ENCODE peak calls at places on chromosomes 5 and 9, in six cellular contexts. V, Q, S, F, T and E are unnamed samples.

GRCh38 chr5:87081511-87082372 is 185.9 kb upstream of the RASA1 start:
- DNase-seq in T (no peak), V (peak; percentile 77), Q (no peak), S (no peak), F (peak; percentile 93), E (peak; percentile 47)

GRCh38 chr5:176724472-176724871 is 77.2 kb downstream of the TSPAN17 start:
- DNase-seq in T (no peak), F (no peak), V (no peak), Q (no peak), S (no peak), E (no peak)

GRCh38 chr5:62720036-62720441 is 141.4 kb downstream of the LRRC70 start:
- DNase-seq in V (peak; percentile 24), Q (peak; percentile 8), S (no peak), F (peak; percentile 17), T (no peak), E (peak; percentile 37)

GRCh38 chr5:102701748-102702147 is 53.4 kb upstream of the PAM start:
- DNase-seq in S (no peak), T (no peak), F (peak; percentile 2), Q (no peak), V (no peak), E (no peak)

GRCh38 chr5:115573133-115573532 is 28.6 kb upstream of the FEM1C start:
- DNase-seq in Q (no peak), S (no peak), V (no peak), T (no peak), F (no peak), E (no peak)

GRCh38 chr5:141960018-141960417 is 2.0 kb upstream of the PCDH12 start:
- DNase-seq in Q (no peak), T (no peak), F (peak; percentile 48), S (no peak), V (peak; percentile 64), E (peak; percentile 26)

GRCh38 chr9:96408409-96409280 is 9.5 kb downstream of the ZNF367 start:
- DNase-seq in Q (no peak), F (peak; percentile 22), V (no peak), S (no peak), T (no peak), E (no peak)

GRCh38 chr9:95017062-95017461 is 290.6 kb downstream of the AOPEP start:
- DNase-seq in Q (no peak), S (no peak), F (no peak), T (no peak), V (no peak), E (no peak)

GRCh38 chr9:77833686-77834429 is 185.7 kb upstream of the GNA14 start:
- DNase-seq in V (no peak), S (no peak), T (no peak), Q (no peak), F (peak; percentile 46), E (no peak)

GRCh38 chr9:136095028-136095494 is at the start of gene NACC2:
- DNase-seq in V (no peak), F (peak; percentile 69), T (no peak), S (no peak), Q (peak; percentile 69), E (no peak)

GRCh38 chr9:97502222-97502983 is 937 bp downstream of the TMOD1 start:
- DNase-seq in S (no peak), Q (peak; percentile 37), T (no peak), V (no peak), F (no peak), E (peak; percentile 48)

GRCh38 chr5:89309268-89309667 is 426.3 kb upstream of the MEF2C start:
- DNase-seq in F (no peak), S (no peak), T (no peak), V (no peak), Q (no peak), E (no peak)

GRCh38 chr5:108481355-108481931 is 99.5 kb upstream of the FBXL17 start:
- DNase-seq in S (no peak), F (peak; percentile 36), V (peak; percentile 33), T (no peak), Q (no peak), E (peak; percentile 13)

GRCh38 chr5:115190388-115190787 is 20.7 kb upstream of the TRIM36 start:
- DNase-seq in S (no peak), Q (no peak), T (no peak), V (no peak), F (no peak), E (no peak)

GRCh38 chr9:19416143-19416542 is 7.3 kb downstream of the ACER2 start:
- DNase-seq in S (no peak), T (no peak), F (no peak), Q (no peak), V (no peak), E (no peak)

GRCh38 chr5:148966348-148966747 is 96.5 kb downstream of the SH3TC2 start:
- DNase-seq in Q (no peak), S (no peak), T (no peak), F (no peak), V (no peak), E (no peak)

GRCh38 chr5:51995773-51996306 is 612.6 kb downstream of the ISL1 start:
- DNase-seq in Q (no peak), S (no peak), V (no peak), T (no peak), F (no peak), E (no peak)

DNA sequence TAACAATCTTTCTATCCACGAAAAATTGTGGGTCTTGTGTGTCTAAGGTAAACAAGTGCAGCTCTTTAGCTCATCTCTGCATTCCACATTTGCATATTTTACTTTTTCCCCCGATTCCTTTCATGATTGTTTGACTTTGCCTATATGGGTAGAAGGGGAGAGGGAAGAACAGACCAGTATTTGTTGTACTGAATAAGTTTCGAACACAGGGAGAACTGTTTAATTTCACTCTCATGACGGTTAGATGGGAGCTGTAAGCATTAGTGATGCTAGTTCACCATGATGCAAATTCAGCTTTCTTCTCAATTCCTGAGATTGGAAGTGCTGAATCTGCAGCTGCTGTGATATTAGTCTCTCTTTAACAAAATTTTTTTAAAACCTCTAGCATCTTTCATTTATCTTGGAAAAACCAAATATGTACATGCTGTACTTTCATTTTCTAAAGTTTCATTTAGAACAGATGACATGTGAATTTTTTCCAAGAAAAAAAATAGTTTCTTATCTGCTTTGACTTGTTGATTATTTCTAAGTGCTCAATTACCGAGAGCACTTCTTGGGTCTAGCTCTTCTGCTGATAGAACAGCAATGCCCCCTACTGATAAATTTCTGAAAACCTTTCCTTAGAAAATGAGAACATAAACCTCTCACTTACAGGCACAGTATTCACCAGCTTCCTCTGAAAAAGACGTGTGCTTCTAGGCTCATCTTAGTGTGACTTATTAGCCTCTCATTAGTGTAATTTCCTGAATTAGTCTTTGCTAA is 149.5 kb downstream of the BAAT start:
- DNase-seq in Q (no peak), T (no peak), V (peak; percentile 4), F (peak; percentile 39), S (no peak), E (peak; percentile 4)
- TF ChIP-seq CTCF in Q (no peak), T (no peak), V (peak; percentile 68), F (peak; percentile 18), S (no peak), E (peak; percentile 37)

DNA sequence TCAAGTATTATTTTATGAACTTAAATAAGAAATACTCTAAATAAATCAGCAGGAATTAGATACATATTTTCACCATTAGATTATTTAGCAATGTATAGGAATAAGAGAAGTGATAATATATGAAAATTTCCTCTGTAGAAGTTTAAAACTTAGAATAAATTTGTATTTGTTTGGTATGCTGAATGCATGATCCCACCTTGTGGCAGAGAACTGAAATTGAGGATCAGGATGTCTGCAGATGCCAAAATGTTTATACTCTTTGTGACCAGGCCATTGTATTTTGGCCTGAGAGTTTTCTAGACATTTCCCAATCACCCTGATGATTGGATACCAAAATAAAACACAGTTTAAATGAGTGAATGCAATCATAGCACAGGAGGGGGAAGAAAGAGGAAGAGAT is 6.3 kb downstream of the TYRP1 start:
- DNase-seq in F (peak; percentile 12), S (no peak), Q (no peak), T (no peak), V (no peak), E (no peak)
- TF ChIP-seq CTCF in F (peak; percentile 22), S (no peak), Q (no peak), T (no peak), V (no peak), E (no peak)

GRCh38 chr9:128190013-128190412 is 1.4 kb downstream of the CIZ1 start:
- DNase-seq in S (no peak), V (peak; percentile 47), F (no peak), Q (no peak), T (no peak), E (no peak)

GRCh38 chr9:128193469-128194096 is 2.2 kb upstream of the CIZ1 start:
- DNase-seq in T (no peak), V (no peak), S (no peak), Q (no peak), F (no peak), E (no peak)

GRCh38 chr9:128191406-128192046 is at the start of gene CIZ1:
- DNase-seq in V (peak; percentile 89), Q (peak; percentile 75), S (no peak), F (peak; percentile 87), T (peak; percentile 50), E (peak; percentile 93)

GRCh38 chr9:128190516-128191405 is 611 bp downstream of the CIZ1 start:
- DNase-seq in Q (no peak), T (peak; percentile 27), S (no peak), F (peak; percentile 39), V (peak; percentile 37), E (peak; percentile 47)

GRCh38 chr9:128192601-128193371 is 1.4 kb upstream of the CIZ1 start:
- DNase-seq in T (no peak), F (peak; percentile 78), V (no peak), Q (peak; percentile 86), S (peak; percentile 58), E (peak; percentile 77)
- TF ChIP-seq CTCF in T (peak; percentile 43), F (peak; percentile 22), V (no peak), Q (no peak), S (no peak), E (no peak)

GRCh38 chr9:68703672-68704071 is 1.4 kb upstream of the PIP5K1B start:
- DNase-seq in Q (no peak), V (no peak), T (no peak), S (no peak), F (no peak), E (no peak)

GRCh38 chr9:68705636-68706578 is 867 bp downstream of the PIP5K1B start:
- DNase-seq in F (peak; percentile 45), T (no peak), S (no peak), Q (no peak), V (no peak), E (peak; percentile 48)

GRCh38 chr9:68706579-68707201 is 1.6 kb downstream of the PIP5K1B start:
- DNase-seq in S (no peak), Q (no peak), F (no peak), T (no peak), V (peak; percentile 19), E (peak; percentile 54)

GRCh38 chr9:68704498-68704803 is 589 bp upstream of the PIP5K1B start:
- DNase-seq in S (no peak), F (no peak), V (no peak), Q (no peak), T (no peak), E (no peak)

DNA sequence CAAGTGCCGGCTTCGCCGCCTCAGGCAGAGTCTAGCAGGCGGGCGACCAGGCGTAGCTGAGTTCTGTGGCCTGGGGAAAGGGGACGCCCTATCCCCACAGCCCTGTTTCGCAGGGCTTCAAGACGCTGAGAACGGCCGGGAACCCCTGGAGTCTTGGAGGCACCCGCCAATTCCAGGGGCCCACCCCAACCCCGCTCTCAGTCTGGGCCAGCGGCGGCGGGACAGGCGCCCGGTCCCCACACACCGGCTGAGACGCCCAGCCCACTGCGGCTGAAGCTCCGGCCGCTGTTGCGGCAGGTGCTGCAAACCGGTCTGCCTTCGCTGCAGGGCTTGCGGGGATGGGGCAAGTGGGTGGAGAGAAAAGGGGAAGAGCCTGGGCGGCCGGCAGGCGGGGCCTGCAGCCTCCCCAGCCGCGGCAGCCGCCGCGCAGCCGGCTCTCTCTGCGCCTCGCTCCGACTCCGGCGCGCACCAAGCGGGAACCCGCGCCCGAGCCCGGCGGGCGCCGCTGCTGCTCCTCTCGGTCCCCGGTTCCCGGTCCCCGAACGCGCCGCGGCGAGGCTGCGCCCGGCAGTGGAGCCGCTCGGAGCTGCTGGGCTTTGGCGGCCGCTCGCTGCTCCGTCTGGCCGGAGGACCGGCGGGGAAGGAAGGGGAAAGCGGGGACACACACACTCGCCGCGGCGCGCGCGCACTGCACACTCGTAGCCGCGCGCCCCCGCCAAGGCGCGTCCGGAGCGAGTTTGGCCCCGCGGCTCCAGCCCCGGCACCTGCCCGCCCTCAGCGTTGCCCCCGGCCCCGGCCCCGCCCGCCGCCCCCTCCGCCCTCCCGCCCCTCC is at the start of gene PIP5K1B:
- DNase-seq in T (no peak), S (no peak), Q (peak; percentile 85), F (peak; percentile 76), V (peak; percentile 92), E (peak; percentile 91)
- TF ChIP-seq CTCF in T (no peak), S (no peak), Q (no peak), F (no peak), V (peak; percentile 23), E (no peak)